ENCODE peak calls at places on chromosomes 16 and 17, in nine cellular contexts. U, N, X, S, A, H, G, M and R are unnamed samples.

GRCh38 chr17:77354721-77355455 is 214.1 kb downstream of the SEC14L1 start:
- DNase-seq in N (no peak), S (peak), X (no peak), A (peak), G (peak), M (peak), U (no peak), H (peak), R (no peak)

GRCh38 chr16:19008245-19008644 is 24.5 kb downstream of the TMC7 start:
- DNase-seq in X (no peak), N (no peak), H (peak), M (no peak), S (no peak), G (peak), A (no peak), U (no peak), R (no peak)

GRCh38 chr17:17150450-17150804 is 55.7 kb downstream of the PLD6 start:
- DNase-seq in A (no peak), H (no peak), G (no peak), X (no peak), S (no peak), M (no peak), N (no peak), U (no peak), R (no peak)

GRCh38 chr16:57012353-57012752 is 23.0 kb downstream of the NLRC5 start:
- DNase-seq in M (no peak), H (no peak), A (no peak), U (no peak), G (no peak), X (no peak), S (no peak), N (no peak), R (no peak)

GRCh38 chr17:63696381-63696961 is 3.5 kb downstream of the LIMD2 start:
- DNase-seq in A (peak), X (no peak), N (no peak), U (no peak), G (peak), H (no peak), M (no peak), S (peak), R (peak)

GRCh38 chr17:75876190-75876937 is 2.0 kb downstream of the TRIM47 start:
- DNase-seq in M (no peak), N (peak), U (no peak), S (no peak), H (no peak), A (peak), G (peak), X (no peak), R (no peak)

GRCh38 chr17:68101992-68102758 is 66.6 kb downstream of the KPNA2 start:
- DNase-seq in A (peak), S (peak), N (no peak), G (peak), H (no peak), X (peak), M (no peak), U (no peak), R (no peak)

GRCh38 chr17:57869599-57870282 is 19.9 kb upstream of the MRPS23 start:
- DNase-seq in G (peak), M (no peak), U (no peak), N (no peak), X (no peak), A (no peak), S (no peak), H (peak), R (no peak)

GRCh38 chr17:68228817-68229570 is 18.8 kb upstream of the AMZ2 start:
- DNase-seq in A (no peak), M (no peak), S (no peak), X (no peak), H (no peak), G (no peak), N (no peak), U (no peak), R (no peak)

GRCh38 chr17:72984145-72984924 is 108.2 kb downstream of the SLC39A11 start:
- DNase-seq in S (no peak), N (no peak), G (peak), U (no peak), H (peak), A (no peak), M (peak), X (no peak), R (no peak)

GRCh38 chr17:59413014-59413725 is 81.7 kb downstream of the YPEL2 start:
- DNase-seq in U (no peak), H (no peak), G (no peak), X (no peak), A (no peak), S (no peak), N (no peak), M (no peak), R (no peak)

GRCh38 chr16:30609002-30609927 is 924 bp downstream of the ZNF689 start:
- DNase-seq in M (no peak), A (peak), G (peak), H (peak), X (peak), U (peak), S (peak), N (peak), R (no peak)

GRCh38 chr16:14455577-14455976 is 174.5 kb downstream of the PARN start:
- DNase-seq in H (peak), N (no peak), G (peak), U (no peak), A (no peak), X (no peak), M (no peak), S (peak), R (no peak)

GRCh38 chr16:67884-68789 is 4.3 kb downstream of the RHBDF1 start:
- DNase-seq in H (peak), A (no peak), U (no peak), S (no peak), G (peak), N (no peak), X (no peak), M (no peak), R (no peak)

GRCh38 chr17:47694018-47694817 is at the start of gene TBKBP1:
- DNase-seq in A (peak), G (peak), H (peak), M (no peak), U (peak), S (peak), N (peak), X (peak), R (peak)

GRCh38 chr16:67878232-67878631 is 5.4 kb downstream of the EDC4 start:
- DNase-seq in A (no peak), S (no peak), H (no peak), U (no peak), N (no peak), G (no peak), X (no peak), M (no peak), R (no peak)

GRCh38 chr16:86157616-86158247 is 258.8 kb downstream of the IRF8 start:
- DNase-seq in N (no peak), X (no peak), U (no peak), G (no peak), H (peak), A (no peak), S (no peak), M (no peak), R (no peak)

GRCh38 chr16:89737341-89738071 is 16.2 kb downstream of the ZNF276 start:
- DNase-seq in M (no peak), H (no peak), S (no peak), A (peak), N (no peak), G (no peak), X (no peak), U (no peak), R (no peak)

GRCh38 chr17:15260376-15261062 is 4.6 kb downstream of the PMP22 start:
- DNase-seq in M (no peak), A (peak), S (peak), N (peak), H (peak), X (peak), G (peak), U (peak), R (no peak)

GRCh38 chr17:45170280-45170975 is 8.8 kb downstream of the HEXIM2 start:
- DNase-seq in X (no peak), U (no peak), N (no peak), A (no peak), H (no peak), G (no peak), S (no peak), M (no peak), R (no peak)

GRCh38 chr17:6443692-6444572 is at the start of gene PIMREG:
- DNase-seq in S (peak), H (peak), A (peak), M (peak), U (peak), G (peak), N (peak), X (peak), R (peak)

GRCh38 chr16:50198802-50199410 is 45.8 kb downstream of the TENT4B start:
- DNase-seq in N (no peak), A (no peak), S (no peak), G (no peak), H (no peak), U (no peak), X (peak), M (no peak), R (no peak)

GRCh38 chr17:35894206-35894605 is 14.0 kb upstream of the CCL5 start:
- DNase-seq in U (no peak), A (no peak), S (no peak), M (no peak), H (no peak), X (no peak), N (no peak), G (no peak), R (no peak)

GRCh38 chr17:8674344-8675305 is 44.1 kb upstream of the MYH10 start:
- DNase-seq in H (peak), S (no peak), G (peak), A (no peak), M (no peak), U (no peak), N (no peak), X (no peak), R (no peak)

GRCh38 chr16:5633845-5634440 is 536.3 kb upstream of the EEF2KMT start:
- DNase-seq in H (peak), M (no peak), X (peak), S (peak), N (no peak), G (peak), A (no peak), U (peak), R (peak)

GRCh38 chr16:9370071-9370491 is 278.6 kb downstream of the HAPSTR1 start:
- DNase-seq in A (no peak), U (no peak), X (no peak), M (no peak), G (no peak), H (no peak), N (no peak), S (no peak), R (no peak)

GRCh38 chr17:5789443-5789842 is 205.1 kb upstream of the NLRP1 start:
- DNase-seq in H (no peak), X (no peak), M (no peak), S (no peak), N (no peak), A (no peak), G (no peak), U (no peak), R (no peak)

GRCh38 chr17:38451030-38451839 is 23.0 kb downstream of the ARHGAP23 start:
- DNase-seq in X (no peak), N (no peak), A (no peak), H (peak), M (no peak), G (peak), S (no peak), U (no peak), R (no peak)

GRCh38 chr17:64502021-64502420 is 4.1 kb downstream of the DDX5 start:
- DNase-seq in X (no peak), H (no peak), S (no peak), U (no peak), G (peak), N (no peak), A (no peak), M (no peak), R (no peak)

GRCh38 chr16:81542609-81543570 is 98.3 kb downstream of the CMIP start:
- DNase-seq in H (no peak), S (no peak), N (no peak), G (no peak), X (no peak), M (no peak), A (no peak), U (no peak), R (no peak)

GRCh38 chr17:36514856-36515255 is 19.8 kb downstream of the MYO19 start:
- DNase-seq in U (no peak), S (no peak), N (no peak), M (no peak), X (no peak), A (no peak), G (no peak), H (no peak), R (no peak)